ENCODE peak calls at places on chromosomes 6 and 20, in seven cellular contexts. L, J, R, T, X, O and P are unnamed samples.

GRCh38 chr6:34578445-34579262 is 22.5 kb upstream of the SPDEF start:
- DNase-seq in L (no peak), J (no peak), R (no peak), T (no peak), X (peak), O (no peak), P (no peak)

GRCh38 chr6:152240983-152241766 is 396.0 kb downstream of the SYNE1 start:
- DNase-seq in L (no peak), J (no peak), R (no peak), T (no peak), X (no peak), O (no peak), P (no peak)

GRCh38 chr20:18224968-18225568 is 63.3 kb upstream of the ZNF133 start:
- DNase-seq in L (no peak), J (peak), R (peak), T (peak), X (no peak), O (no peak), P (peak)

GRCh38 chr20:23995905-23996666 is 7.5 kb upstream of the GGTLC1 start:
- DNase-seq in L (peak), J (peak), R (peak), T (peak), X (peak), O (no peak), P (peak)

GRCh38 chr6:42727084-42727601 is 4.7 kb upstream of the PRPH2 start:
- DNase-seq in L (no peak), J (peak), R (no peak), T (peak), X (peak), O (peak), P (no peak)

GRCh38 chr20:10788877-10789276 is 115.1 kb upstream of the JAG1 start:
- DNase-seq in L (no peak), J (no peak), R (no peak), T (no peak), X (no peak), O (no peak), P (no peak)

GRCh38 chr6:17045581-17046322 is 56.1 kb upstream of the STMND1 start:
- DNase-seq in L (no peak), J (peak), R (peak), T (no peak), X (no peak), O (no peak), P (no peak)

GRCh38 chr20:47950103-47950502 is 164.8 kb upstream of the SULF2 start:
- DNase-seq in L (peak), J (no peak), R (peak), T (peak), X (no peak), O (no peak), P (peak)

GRCh38 chr20:24798930-24799705 is 150.0 kb upstream of the CST7 start:
- DNase-seq in L (no peak), J (no peak), R (peak), T (no peak), X (no peak), O (no peak), P (no peak)

GRCh38 chr20:36478137-36478905 is 63.0 kb upstream of the MYL9 start:
- DNase-seq in L (no peak), J (no peak), R (peak), T (no peak), X (no peak), O (no peak), P (no peak)

GRCh38 chr6:164690241-164690640 is 619.2 kb downstream of the C6orf118 start:
- DNase-seq in L (no peak), J (no peak), R (no peak), T (no peak), X (no peak), O (no peak), P (no peak)

GRCh38 chr20:63167918-63168520 is 47.9 kb downstream of the YTHDF1 start:
- DNase-seq in L (no peak), J (no peak), R (no peak), T (no peak), X (no peak), O (no peak), P (no peak)

GRCh38 chr6:36616888-36617521 is 22.8 kb downstream of the SRSF3 start:
- DNase-seq in L (no peak), J (no peak), R (no peak), T (no peak), X (peak), O (peak), P (peak)

GRCh38 chr6:47789553-47789952 is 7.7 kb downstream of the OPN5 start:
- DNase-seq in L (no peak), J (no peak), R (no peak), T (no peak), X (no peak), O (no peak), P (no peak)

GRCh38 chr6:3388786-3389185 is 68.1 kb downstream of the SLC22A23 start:
- DNase-seq in L (no peak), J (no peak), R (no peak), T (no peak), X (no peak), O (no peak), P (no peak)

GRCh38 chr6:1263039-1263849 is 48.7 kb upstream of the FOXQ1 start:
- DNase-seq in L (no peak), J (no peak), R (no peak), T (no peak), X (peak), O (no peak), P (no peak)

GRCh38 chr6:148203970-148204369 is 138.7 kb upstream of the SASH1 start:
- DNase-seq in L (peak), J (peak), R (peak), T (no peak), X (no peak), O (peak), P (no peak)

GRCh38 chr6:48826318-48826595 is 636.8 kb downstream of the MMUT start:
- DNase-seq in L (no peak), J (no peak), R (no peak), T (no peak), X (no peak), O (no peak), P (no peak)

GRCh38 chr6:36793913-36794703 is 45.1 kb downstream of the CPNE5 start:
- DNase-seq in L (no peak), J (no peak), R (no peak), T (no peak), X (no peak), O (no peak), P (no peak)

GRCh38 chr6:25899123-25899522 is 25.1 kb upstream of the SLC17A3 start:
- DNase-seq in L (no peak), J (no peak), R (no peak), T (no peak), X (no peak), O (no peak), P (no peak)

GRCh38 chr6:109034439-109035041 is 60.1 kb downstream of the SESN1 start:
- DNase-seq in L (no peak), J (peak), R (no peak), T (no peak), X (no peak), O (no peak), P (no peak)

GRCh38 chr6:27679968-27680694 is 207.2 kb upstream of the ZNF184 start:
- DNase-seq in L (no peak), J (no peak), R (no peak), T (no peak), X (no peak), O (no peak), P (no peak)

GRCh38 chr6:92681401-92681800 is 738.0 kb downstream of the EPHA7 start:
- DNase-seq in L (no peak), J (no peak), R (no peak), T (no peak), X (no peak), O (no peak), P (no peak)

GRCh38 chr20:41418739-41419293 is 52.2 kb upstream of the EMILIN3 start:
- DNase-seq in L (no peak), J (no peak), R (no peak), T (no peak), X (no peak), O (no peak), P (no peak)

GRCh38 chr6:167078745-167079144 is 44.2 kb upstream of the CCR6 start:
- DNase-seq in L (no peak), J (no peak), R (no peak), T (no peak), X (no peak), O (no peak), P (no peak)

GRCh38 chr20:36865861-36866149 is 10.1 kb upstream of the TLDC2 start:
- DNase-seq in L (no peak), J (no peak), R (no peak), T (no peak), X (no peak), O (no peak), P (no peak)

GRCh38 chr6:21749754-21750153 is 156.2 kb downstream of the SOX4 start:
- DNase-seq in L (no peak), J (no peak), R (no peak), T (no peak), X (no peak), O (no peak), P (no peak)
- H3K27ac ChIP-seq in L (peak), J (no peak), R (no peak), T (no peak), X (no peak), O (no peak), P (no peak)

DNA sequence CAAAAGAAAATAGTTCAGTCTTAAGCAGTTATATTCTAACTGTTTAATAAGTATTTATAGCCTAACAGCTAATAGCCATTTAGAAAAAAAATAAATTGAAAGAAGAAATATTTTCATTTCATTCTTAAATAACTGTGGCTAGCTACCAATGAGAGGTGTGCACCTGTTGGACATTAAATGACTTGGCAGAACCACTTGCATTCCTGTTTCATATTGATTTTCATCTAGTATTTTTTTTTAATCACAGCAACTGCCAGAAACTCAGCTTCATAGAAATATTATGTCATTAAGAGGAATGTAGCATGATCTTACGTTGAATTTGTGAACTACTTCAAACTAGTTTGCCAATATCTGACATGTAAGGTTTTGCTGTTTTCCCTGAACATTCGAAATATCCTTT is 10.1 kb downstream of the NAA20 start:
- DNase-seq in L (no peak), J (no peak), R (no peak), T (no peak), X (no peak), O (no peak), P (no peak)
- TF ChIP-seq CTCF in L (no peak), J (no peak), R (no peak), T (no peak), X (no peak), O (no peak), P (no peak)

GRCh38 chr20:51419646-51420045 is 122.9 kb downstream of the NFATC2 start:
- DNase-seq in L (no peak), J (no peak), R (no peak), T (no peak), X (no peak), O (no peak), P (no peak)
- H3K27ac ChIP-seq in L (no peak), J (no peak), R (peak), T (no peak), X (no peak), O (no peak), P (no peak)

DNA sequence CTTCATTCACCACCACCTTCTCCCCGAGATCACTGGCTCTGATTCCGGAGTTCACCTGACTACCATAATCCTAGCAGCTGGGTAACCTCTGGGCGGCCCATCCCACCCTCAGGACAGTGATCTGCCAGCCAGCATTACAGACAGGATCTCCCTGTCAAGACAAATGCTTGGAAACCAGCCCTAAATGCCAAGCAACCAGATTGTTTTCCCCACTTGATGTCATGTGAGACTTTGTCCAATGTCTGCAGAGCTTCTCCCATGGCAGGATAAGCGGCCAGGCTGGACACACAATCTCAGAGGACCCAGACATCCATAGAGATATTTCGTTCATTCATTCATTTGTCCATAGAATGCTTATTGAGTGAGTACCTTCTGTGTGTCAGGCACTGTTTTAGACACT is 32.5 kb downstream of the PDYN start:
- DNase-seq in L (no peak), J (no peak), R (no peak), T (no peak), X (no peak), O (no peak), P (no peak)
- TF ChIP-seq CTCF in L (no peak), J (no peak), R (no peak), T (no peak), X (no peak), O (no peak), P (no peak)

GRCh38 chr6:123770247-123770949 is 33.3 kb upstream of the NKAIN2 start:
- DNase-seq in L (no peak), J (no peak), R (no peak), T (no peak), X (no peak), O (no peak), P (no peak)
- H3K27ac ChIP-seq in L (no peak), J (no peak), R (no peak), T (no peak), X (no peak), O (no peak), P (no peak)

GRCh38 chr6:39303425-39304153 is 10.6 kb downstream of the KCNK17 start:
- DNase-seq in L (no peak), J (no peak), R (no peak), T (no peak), X (no peak), O (no peak), P (no peak)

GRCh38 chr6:39302669-39303424 is 11.4 kb downstream of the KCNK17 start:
- DNase-seq in L (peak), J (peak), R (peak), T (peak), X (peak), O (peak), P (peak)

GRCh38 chr6:39302011-39302410 is 12.2 kb downstream of the KCNK17 start:
- DNase-seq in L (no peak), J (no peak), R (no peak), T (no peak), X (no peak), O (no peak), P (no peak)

GRCh38 chr6:39300739-39301138 is 13.5 kb downstream of the KCNK17 start:
- DNase-seq in L (no peak), J (no peak), R (no peak), T (no peak), X (no peak), O (no peak), P (no peak)

DNA sequence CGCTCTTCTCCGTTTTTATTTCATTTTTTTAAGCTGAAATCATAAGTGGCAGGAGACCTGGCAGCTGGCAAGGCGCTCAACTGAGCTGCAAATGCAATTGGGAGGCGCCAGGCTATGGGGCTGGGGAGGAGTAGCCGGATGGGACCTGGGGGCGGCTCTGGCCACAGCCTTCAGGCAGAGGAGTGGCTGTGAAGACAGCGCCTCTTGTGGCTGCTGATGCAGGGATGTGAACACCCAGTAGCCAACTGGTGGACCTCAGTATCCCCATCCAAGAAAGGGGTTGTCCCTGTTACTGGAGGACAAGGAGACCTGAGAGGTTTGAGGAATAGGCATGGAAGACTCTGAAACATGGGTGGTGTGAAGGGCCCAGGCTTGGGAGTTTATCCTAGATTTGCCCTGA is 12.6 kb downstream of the KCNK17 start:
- DNase-seq in L (no peak), J (no peak), R (no peak), T (no peak), X (no peak), O (no peak), P (no peak)
- TF ChIP-seq CTCF in L (no peak), J (no peak), R (peak), T (peak), X (no peak), O (no peak), P (no peak)

GRCh38 chr20:29123861-29124260 is 2133.6 kb upstream of the DEFB115 start:
- DNase-seq in L (no peak), J (no peak), R (no peak), T (no peak), X (no peak), O (no peak), P (no peak)
- H3K27ac ChIP-seq in L (no peak), J (no peak), R (no peak), T (no peak), X (no peak), O (no peak), P (no peak)

DNA sequence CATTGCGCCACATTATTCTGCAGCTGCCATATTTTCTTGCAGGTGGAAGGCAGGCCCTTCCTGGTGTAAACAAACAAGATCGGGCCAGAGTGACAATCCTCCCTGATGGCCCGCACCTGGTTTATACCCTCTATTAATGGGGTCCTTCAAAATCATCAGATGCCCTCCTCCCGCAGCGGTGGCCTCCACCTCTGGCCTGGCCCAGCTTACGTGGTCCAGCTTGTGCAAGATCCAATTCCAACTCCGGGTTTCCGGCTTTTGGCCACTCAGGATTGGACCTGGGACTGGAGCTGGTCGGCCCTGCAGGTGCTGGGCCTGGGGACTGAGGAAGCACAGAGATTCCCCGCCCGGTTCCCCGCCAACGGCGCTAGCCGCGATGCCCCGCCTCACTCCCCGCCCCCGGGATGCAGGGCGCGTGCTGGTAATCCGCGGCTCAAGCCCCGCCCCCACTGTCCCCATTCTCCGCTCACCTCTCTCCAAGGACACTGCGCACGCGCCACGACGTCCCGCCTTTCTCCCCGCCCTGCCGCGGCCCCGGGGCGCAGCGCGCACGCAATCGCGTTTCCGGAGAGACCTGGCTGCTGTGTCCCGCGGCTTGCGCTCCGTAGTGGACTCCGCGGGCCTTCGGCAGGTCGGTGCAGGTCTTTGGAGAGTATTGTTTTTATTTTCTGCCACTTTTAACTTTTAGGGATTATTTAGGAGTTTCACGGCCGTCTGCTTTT is at the start of gene TMEM14B:
- DNase-seq in L (peak), J (peak), R (peak), T (peak), X (peak), O (peak), P (peak)
- TF ChIP-seq CTCF in L (no peak), J (no peak), R (no peak), T (no peak), X (no peak), O (no peak), P (no peak)

DNA sequence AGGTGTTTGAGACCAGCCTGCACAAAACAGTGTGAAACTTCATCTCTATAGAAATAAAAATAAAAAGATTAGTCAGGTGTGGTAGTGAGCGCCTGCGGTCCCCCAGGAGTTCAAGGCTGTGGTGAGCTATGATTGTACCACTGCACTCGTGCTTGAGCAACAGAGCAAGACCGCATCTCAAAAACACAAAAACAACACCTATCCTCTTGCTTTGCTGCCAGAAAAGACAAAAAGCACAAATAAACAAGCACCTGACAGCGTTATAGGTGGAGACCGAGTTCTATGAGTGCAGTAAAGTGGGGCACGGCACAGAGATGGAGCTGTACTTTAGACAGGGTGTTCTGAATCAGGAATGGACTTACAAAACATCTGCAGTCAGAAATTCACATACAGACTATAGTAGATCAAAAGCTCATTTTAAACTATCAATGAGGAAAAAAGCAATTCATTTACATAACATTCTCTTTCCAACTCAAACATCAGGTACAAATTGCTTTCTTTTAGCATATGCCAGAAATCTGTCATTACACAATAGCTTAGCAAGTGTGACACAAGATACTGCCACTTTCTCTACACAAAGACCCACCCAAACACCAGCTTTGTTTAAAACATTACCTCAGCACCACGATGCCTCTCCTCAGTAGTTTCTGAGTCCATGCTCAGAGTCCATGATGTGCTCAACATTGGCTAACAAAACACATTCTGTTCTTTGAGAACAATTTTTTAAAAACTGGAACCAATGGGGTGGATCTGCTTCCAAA is 10.1 kb downstream of the EZR start:
- DNase-seq in L (no peak), J (peak), R (no peak), T (no peak), X (no peak), O (no peak), P (no peak)
- H3K27ac ChIP-seq in L (peak), J (no peak), R (no peak), T (peak), X (no peak), O (no peak), P (peak)